ENCODE peak calls at places on chromosomes 2 and 18, in eight cellular contexts. One of them, this sample, is unnamed. For H3K79me2, the result is how much of the 10 kb centered on the place peaks cover.

GRCh38 chr18:37274309-37274987 is 291.1 kb downstream of the CELF4 start:
- DNase-seq in MM.1S: no peak
- DNase-seq in mammary epithelial cell: no peak
- DNase-seq in GM23248: no peak
- DNase-seq in DND-41: no peak
- DNase-seq in hepatocyte: no peak
- DNase-seq in fibroblast of lung: no peak
- DNase-seq in PC-3: no peak
- DNase-seq in this sample: no peak

GRCh38 chr2:142291964-142292363 is 161.1 kb upstream of the LRP1B start:
- DNase-seq in mammary epithelial cell: peak
- DNase-seq in GM23248: no peak
- DNase-seq in PC-3: peak
- DNase-seq in MM.1S: no peak
- DNase-seq in hepatocyte: no peak
- DNase-seq in fibroblast of lung: peak
- DNase-seq in DND-41: no peak
- DNase-seq in this sample: no peak

GRCh38 chr2:98548920-98549818 is 59.1 kb downstream of the COA5 start:
- DNase-seq in DND-41: peak
- DNase-seq in hepatocyte: no peak
- DNase-seq in GM23248: no peak
- DNase-seq in PC-3: no peak
- DNase-seq in mammary epithelial cell: no peak
- DNase-seq in fibroblast of lung: no peak
- DNase-seq in MM.1S: no peak
- DNase-seq in this sample: no peak

GRCh38 chr2:1601471-1602358 is 142.6 kb downstream of the PXDN start:
- DNase-seq in GM23248: no peak
- DNase-seq in MM.1S: no peak
- DNase-seq in fibroblast of lung: no peak
- DNase-seq in DND-41: no peak
- DNase-seq in hepatocyte: no peak
- DNase-seq in mammary epithelial cell: no peak
- DNase-seq in PC-3: no peak
- DNase-seq in this sample: no peak

GRCh38 chr18:57906852-57907251 is 103.7 kb upstream of the ATP8B1 start:
- DNase-seq in fibroblast of lung: no peak
- DNase-seq in hepatocyte: no peak
- DNase-seq in DND-41: no peak
- DNase-seq in GM23248: no peak
- DNase-seq in MM.1S: no peak
- DNase-seq in PC-3: peak
- DNase-seq in mammary epithelial cell: peak
- DNase-seq in this sample: peak

GRCh38 chr18:50629148-50629631 is 69.3 kb downstream of the MAPK4 start:
- DNase-seq in mammary epithelial cell: peak
- DNase-seq in DND-41: no peak
- DNase-seq in fibroblast of lung: no peak
- DNase-seq in MM.1S: no peak
- DNase-seq in GM23248: no peak
- DNase-seq in hepatocyte: peak
- DNase-seq in PC-3: peak
- DNase-seq in this sample: no peak

GRCh38 chr2:232652505-232652851 is 19.1 kb downstream of the EFHD1 start:
- DNase-seq in fibroblast of lung: no peak
- DNase-seq in mammary epithelial cell: no peak
- DNase-seq in GM23248: peak
- DNase-seq in hepatocyte: no peak
- DNase-seq in MM.1S: no peak
- DNase-seq in DND-41: no peak
- DNase-seq in PC-3: no peak
- DNase-seq in this sample: no peak

GRCh38 chr18:11114653-11115052 is 34.7 kb downstream of the PIEZO2 start:
- DNase-seq in fibroblast of lung: peak
- DNase-seq in MM.1S: no peak
- DNase-seq in DND-41: no peak
- DNase-seq in hepatocyte: peak
- DNase-seq in mammary epithelial cell: no peak
- DNase-seq in GM23248: no peak
- DNase-seq in PC-3: no peak
- DNase-seq in this sample: no peak

GRCh38 chr2:72915907-72916742 is 1.2 kb upstream of the EMX1 start:
- DNase-seq in MM.1S: peak
- DNase-seq in hepatocyte: peak
- DNase-seq in PC-3: peak
- DNase-seq in GM23248: peak
- DNase-seq in fibroblast of lung: peak
- DNase-seq in DND-41: no peak
- DNase-seq in mammary epithelial cell: peak
- DNase-seq in this sample: peak

GRCh38 chr2:72915076-72915906 is 2.0 kb upstream of the EMX1 start:
- DNase-seq in MM.1S: no peak
- DNase-seq in fibroblast of lung: no peak
- DNase-seq in GM23248: no peak
- DNase-seq in hepatocyte: peak
- DNase-seq in PC-3: no peak
- DNase-seq in mammary epithelial cell: no peak
- DNase-seq in DND-41: no peak
- DNase-seq in this sample: peak

GRCh38 chr2:72917875-72918660 is 749 bp downstream of the EMX1 start:
- DNase-seq in MM.1S: no peak
- DNase-seq in DND-41: no peak
- DNase-seq in PC-3: no peak
- DNase-seq in fibroblast of lung: no peak
- DNase-seq in GM23248: no peak
- DNase-seq in mammary epithelial cell: no peak
- DNase-seq in hepatocyte: no peak
- DNase-seq in this sample: peak

GRCh38 chr2:72917138-72917874 is at the start of gene EMX1:
- DNase-seq in hepatocyte: peak
- DNase-seq in MM.1S: peak
- DNase-seq in GM23248: peak
- DNase-seq in DND-41: no peak
- DNase-seq in PC-3: peak
- DNase-seq in mammary epithelial cell: peak
- DNase-seq in fibroblast of lung: no peak
- DNase-seq in this sample: peak

DNA sequence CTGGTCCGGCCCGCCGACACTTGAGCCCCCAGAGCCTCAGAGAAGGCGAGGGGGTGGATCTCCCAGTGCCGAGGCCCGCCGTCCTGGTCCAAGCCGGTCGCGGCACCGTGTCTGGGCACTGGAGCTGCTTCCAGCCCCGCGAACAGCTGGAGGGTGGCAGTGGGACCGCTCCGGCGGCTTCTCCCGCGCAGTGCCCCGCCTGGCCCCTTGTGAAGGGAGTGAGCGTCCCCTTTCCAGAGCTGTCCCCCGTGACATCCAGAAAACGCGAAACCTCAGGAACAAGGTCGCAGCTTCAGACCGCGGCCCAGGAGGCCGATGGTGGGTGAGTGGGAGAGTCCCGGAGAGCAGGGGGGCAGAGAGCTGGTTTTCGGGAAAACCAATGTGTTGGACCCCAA is 579 bp upstream of the EMX1 start:
- DNase-seq in fibroblast of lung: no peak
- DNase-seq in hepatocyte: no peak
- DNase-seq in PC-3: no peak
- DNase-seq in GM23248: no peak
- DNase-seq in mammary epithelial cell: no peak
- DNase-seq in DND-41: no peak
- DNase-seq in MM.1S: no peak
- DNase-seq in this sample: peak
- TF ChIP-seq EZH2 in fibroblast of lung: peak
- TF ChIP-seq EZH2 in hepatocyte: peak
- TF ChIP-seq EZH2 in PC-3: no peak
- TF ChIP-seq EZH2 in GM23248: peak
- TF ChIP-seq EZH2 in mammary epithelial cell: peak
- TF ChIP-seq EZH2 in DND-41: no peak
- TF ChIP-seq EZH2 in MM.1S: no peak
- TF ChIP-seq EZH2 in this sample: peak

GRCh38 chr2:176291335-176291734 is 22.1 kb downstream of the MTX2 start:
- DNase-seq in hepatocyte: no peak
- DNase-seq in MM.1S: no peak
- DNase-seq in GM23248: no peak
- DNase-seq in DND-41: no peak
- DNase-seq in PC-3: no peak
- DNase-seq in fibroblast of lung: no peak
- DNase-seq in mammary epithelial cell: no peak
- DNase-seq in this sample: no peak

GRCh38 chr2:176297067-176297466 is 27.8 kb downstream of the MTX2 start:
- DNase-seq in GM23248: no peak
- DNase-seq in MM.1S: no peak
- DNase-seq in mammary epithelial cell: no peak
- DNase-seq in PC-3: no peak
- DNase-seq in hepatocyte: peak
- DNase-seq in fibroblast of lung: peak
- DNase-seq in DND-41: no peak
- DNase-seq in this sample: no peak

GRCh38 chr2:176291768-176292393 is 22.6 kb downstream of the MTX2 start:
- DNase-seq in mammary epithelial cell: no peak
- DNase-seq in GM23248: no peak
- DNase-seq in MM.1S: peak
- DNase-seq in DND-41: peak
- DNase-seq in fibroblast of lung: no peak
- DNase-seq in hepatocyte: no peak
- DNase-seq in PC-3: peak
- DNase-seq in this sample: no peak

GRCh38 chr2:176292608-176293007 is 23.4 kb downstream of the MTX2 start:
- DNase-seq in PC-3: no peak
- DNase-seq in MM.1S: no peak
- DNase-seq in fibroblast of lung: no peak
- DNase-seq in mammary epithelial cell: no peak
- DNase-seq in DND-41: no peak
- DNase-seq in GM23248: no peak
- DNase-seq in hepatocyte: no peak
- DNase-seq in this sample: no peak

GRCh38 chr2:176293334-176293733 is 24.1 kb downstream of the MTX2 start:
- DNase-seq in hepatocyte: no peak
- DNase-seq in DND-41: no peak
- DNase-seq in MM.1S: no peak
- DNase-seq in PC-3: no peak
- DNase-seq in fibroblast of lung: no peak
- DNase-seq in GM23248: no peak
- DNase-seq in mammary epithelial cell: no peak
- DNase-seq in this sample: no peak
- H3K79me2 ChIP-seq in hepatocyte: half or more
- H3K79me2 ChIP-seq in DND-41: under half
- H3K79me2 ChIP-seq in MM.1S: under half
- H3K79me2 ChIP-seq in PC-3: half or more
- H3K79me2 ChIP-seq in fibroblast of lung: under half
- H3K79me2 ChIP-seq in GM23248: half or more
- H3K79me2 ChIP-seq in mammary epithelial cell: under half
- H3K79me2 ChIP-seq in this sample: half or more

GRCh38 chr2:74725287-74725686 is 71.2 kb downstream of the SEMA4F start:
- DNase-seq in GM23248: no peak
- DNase-seq in PC-3: peak
- DNase-seq in MM.1S: no peak
- DNase-seq in mammary epithelial cell: peak
- DNase-seq in fibroblast of lung: no peak
- DNase-seq in hepatocyte: no peak
- DNase-seq in DND-41: no peak
- DNase-seq in this sample: no peak

GRCh38 chr2:74730530-74730929 is 76.5 kb downstream of the SEMA4F start:
- DNase-seq in DND-41: no peak
- DNase-seq in PC-3: no peak
- DNase-seq in MM.1S: no peak
- DNase-seq in mammary epithelial cell: no peak
- DNase-seq in fibroblast of lung: no peak
- DNase-seq in hepatocyte: no peak
- DNase-seq in GM23248: no peak
- DNase-seq in this sample: no peak

GRCh38 chr2:74724496-74724895 is 70.4 kb downstream of the SEMA4F start:
- DNase-seq in DND-41: no peak
- DNase-seq in MM.1S: no peak
- DNase-seq in hepatocyte: no peak
- DNase-seq in PC-3: no peak
- DNase-seq in mammary epithelial cell: no peak
- DNase-seq in fibroblast of lung: no peak
- DNase-seq in GM23248: no peak
- DNase-seq in this sample: no peak

DNA sequence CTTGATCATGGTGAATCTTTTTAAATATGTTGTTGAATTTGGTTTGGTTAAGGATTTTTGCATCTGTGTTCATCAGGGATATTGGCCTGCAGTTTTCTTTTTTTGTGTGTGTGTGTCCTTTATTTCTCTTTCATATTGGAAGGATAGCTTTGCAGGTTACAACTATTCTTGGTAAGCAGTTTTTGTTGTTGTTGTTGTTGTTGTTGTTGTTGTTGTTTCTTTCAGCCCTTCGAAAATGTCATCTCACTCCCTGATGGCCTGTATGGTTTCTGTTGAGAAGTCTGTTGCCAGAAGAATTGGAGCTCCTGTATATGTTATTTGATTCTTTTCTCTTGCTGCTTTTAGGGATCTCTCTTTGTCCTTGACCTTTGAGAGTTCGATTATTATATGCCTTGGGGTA is 74.8 kb downstream of the SEMA4F start:
- DNase-seq in MM.1S: no peak
- DNase-seq in hepatocyte: no peak
- DNase-seq in PC-3: no peak
- DNase-seq in fibroblast of lung: no peak
- DNase-seq in GM23248: no peak
- DNase-seq in DND-41: no peak
- DNase-seq in mammary epithelial cell: no peak
- DNase-seq in this sample: no peak
- TF ChIP-seq EZH2 in MM.1S: no peak
- TF ChIP-seq EZH2 in hepatocyte: no peak
- TF ChIP-seq EZH2 in PC-3: no peak
- TF ChIP-seq EZH2 in fibroblast of lung: no peak
- TF ChIP-seq EZH2 in GM23248: no peak
- TF ChIP-seq EZH2 in DND-41: no peak
- TF ChIP-seq EZH2 in mammary epithelial cell: no peak
- TF ChIP-seq EZH2 in this sample: no peak

GRCh38 chr18:63292844-63293683 is 26.5 kb downstream of the BCL2 start:
- DNase-seq in PC-3: no peak
- DNase-seq in hepatocyte: no peak
- DNase-seq in DND-41: no peak
- DNase-seq in fibroblast of lung: no peak
- DNase-seq in MM.1S: no peak
- DNase-seq in GM23248: no peak
- DNase-seq in mammary epithelial cell: no peak
- DNase-seq in this sample: no peak

GRCh38 chr18:63291278-63291677 is 28.3 kb downstream of the BCL2 start:
- DNase-seq in DND-41: no peak
- DNase-seq in hepatocyte: no peak
- DNase-seq in PC-3: no peak
- DNase-seq in MM.1S: no peak
- DNase-seq in fibroblast of lung: no peak
- DNase-seq in GM23248: no peak
- DNase-seq in mammary epithelial cell: no peak
- DNase-seq in this sample: no peak

GRCh38 chr18:63286926-63287325 is 32.6 kb downstream of the BCL2 start:
- DNase-seq in PC-3: no peak
- DNase-seq in hepatocyte: no peak
- DNase-seq in DND-41: no peak
- DNase-seq in mammary epithelial cell: no peak
- DNase-seq in MM.1S: no peak
- DNase-seq in fibroblast of lung: no peak
- DNase-seq in GM23248: no peak
- DNase-seq in this sample: no peak

GRCh38 chr18:63293930-63294329 is 25.6 kb downstream of the BCL2 start:
- DNase-seq in fibroblast of lung: no peak
- DNase-seq in PC-3: no peak
- DNase-seq in DND-41: no peak
- DNase-seq in hepatocyte: no peak
- DNase-seq in MM.1S: no peak
- DNase-seq in GM23248: no peak
- DNase-seq in mammary epithelial cell: no peak
- DNase-seq in this sample: no peak

GRCh38 chr18:63290456-63291200 is 28.9 kb downstream of the BCL2 start:
- DNase-seq in GM23248: no peak
- DNase-seq in mammary epithelial cell: no peak
- DNase-seq in fibroblast of lung: no peak
- DNase-seq in hepatocyte: no peak
- DNase-seq in PC-3: no peak
- DNase-seq in MM.1S: no peak
- DNase-seq in DND-41: peak
- DNase-seq in this sample: peak
- H3K79me2 ChIP-seq in GM23248: under half
- H3K79me2 ChIP-seq in mammary epithelial cell: under half
- H3K79me2 ChIP-seq in fibroblast of lung: under half
- H3K79me2 ChIP-seq in hepatocyte: under half
- H3K79me2 ChIP-seq in PC-3: under half
- H3K79me2 ChIP-seq in MM.1S: half or more
- H3K79me2 ChIP-seq in DND-41: half or more
- H3K79me2 ChIP-seq in this sample: under half